ENCODE peak calls at places on chromosomes 13 and 19, in ten cellular contexts. U is left cardiac atrium; N is ELR; K is stimulated activated CD8-positive, alpha-beta memory T cell treated with anti-CD3 and anti-CD28 coated beads, Interleukin-12 subunit alpha, Interleukin-12 subunit beta, amount 100 ng/mL, for 4 hours; I is T-helper 2 cell; J is RPMI8226; W is activated naive CD8-positive, alpha-beta T cell treated with anti-CD3 and anti-CD28 coated beads for 36 hours; M is RWPE1; C is nucleus accumbens; F is T-helper 9 cell. P is an unnamed sample.

GRCh38 chr19:50368649-50369570 is 3.5 kb upstream of the NAPSA start:
- DNase-seq in U (peak; percentile 82), N (peak; percentile 85), K (peak; percentile 53), I (peak; percentile 87), J (peak; percentile 67), W (peak; percentile 77), M (peak; percentile 91), C (peak; percentile 86), F (peak; percentile 68), P (peak; percentile 81)

GRCh38 chr13:39417643-39418042 is 185.3 kb downstream of the LHFPL6 start:
- DNase-seq in U (peak; percentile 21), N (peak; percentile 82), K (no peak), I (no peak), J (no peak), W (no peak), M (peak; percentile 8), C (peak; percentile 1), F (no peak), P (no peak)

GRCh38 chr19:7670150-7670784 is 1.4 kb downstream of the RETN start:
- DNase-seq in U (no peak), N (no peak), K (no peak), I (peak; percentile 63), J (peak; percentile 60), W (peak; percentile 54), M (no peak), C (no peak), F (no peak), P (no peak)

GRCh38 chr19:30640266-30640965 is 268.2 kb downstream of the ZNF536 start:
- DNase-seq in U (no peak), N (no peak), K (no peak), I (no peak), J (no peak), W (no peak), M (no peak), C (no peak), F (no peak), P (no peak)

GRCh38 chr19:47781590-47782318 is 3.3 kb downstream of the SELENOW start:
- DNase-seq in U (peak; percentile 53), N (no peak), K (no peak), I (no peak), J (no peak), W (no peak), M (no peak), C (peak; percentile 59), F (no peak), P (no peak)

GRCh38 chr13:110518150-110518525 is 43.4 kb downstream of the RAB20 start:
- DNase-seq in U (no peak), N (no peak), K (no peak), I (no peak), J (no peak), W (no peak), M (no peak), C (no peak), F (no peak), P (no peak)

GRCh38 chr13:26929971-26930730 is 169.6 kb upstream of the GPR12 start:
- DNase-seq in U (peak; percentile 68), N (peak; percentile 74), K (peak; percentile 43), I (peak; percentile 38), J (peak; percentile 65), W (peak; percentile 65), M (peak; percentile 73), C (peak; percentile 17), F (peak; percentile 69), P (peak; percentile 69)

GRCh38 chr13:50400930-50401553 is 385.8 kb downstream of the KCNRG start:
- DNase-seq in U (no peak), N (peak; percentile 43), K (no peak), I (no peak), J (no peak), W (no peak), M (peak; percentile 48), C (peak; percentile 27), F (no peak), P (no peak)

P was measured in stimulated activated naive CD8-positive, alpha-beta T cell treated with anti-CD3 and anti-CD28 coated beads, Interleukin-15, amount 100 ng/mL, for 72 hours.